ENCODE peak calls at places on chromosomes 16 and 17, in eight cellular contexts. One of them, this sample, is unnamed. For H3K4me1, the result is how much of the 10 kb centered on the place peaks cover.

GRCh38 chr16:16817203-16817602 is 438.3 kb downstream of the NPIPA7 start:
- DNase-seq in GM23248: no peak
- DNase-seq in left lung: no peak
- DNase-seq in breast epithelium: no peak
- DNase-seq in right atrium auricular region: no peak
- DNase-seq in body of pancreas: no peak
- DNase-seq in transverse colon: no peak
- DNase-seq in IMR-90: no peak
- DNase-seq in this sample: no peak

GRCh38 chr16:55686671-55687070 is 30.9 kb downstream of the SLC6A2 start:
- DNase-seq in breast epithelium: no peak
- DNase-seq in body of pancreas: no peak
- DNase-seq in IMR-90: no peak
- DNase-seq in right atrium auricular region: no peak
- DNase-seq in transverse colon: no peak
- DNase-seq in left lung: no peak
- DNase-seq in GM23248: no peak
- DNase-seq in this sample: no peak

GRCh38 chr16:64196444-64196843 is 925.4 kb downstream of the CDH11 start:
- DNase-seq in transverse colon: no peak
- DNase-seq in IMR-90: peak
- DNase-seq in right atrium auricular region: no peak
- DNase-seq in body of pancreas: no peak
- DNase-seq in GM23248: peak
- DNase-seq in left lung: no peak
- DNase-seq in breast epithelium: no peak
- DNase-seq in this sample: no peak

GRCh38 chr17:557371-557770 is 157.3 kb downstream of the VPS53 start:
- DNase-seq in transverse colon: no peak
- DNase-seq in breast epithelium: no peak
- DNase-seq in body of pancreas: no peak
- DNase-seq in IMR-90: peak
- DNase-seq in GM23248: peak
- DNase-seq in left lung: no peak
- DNase-seq in right atrium auricular region: no peak
- DNase-seq in this sample: no peak

GRCh38 chr17:44794699-44795413 is 35.2 kb downstream of the GJC1 start:
- DNase-seq in transverse colon: no peak
- DNase-seq in GM23248: peak
- DNase-seq in IMR-90: peak
- DNase-seq in right atrium auricular region: no peak
- DNase-seq in breast epithelium: no peak
- DNase-seq in left lung: no peak
- DNase-seq in body of pancreas: no peak
- DNase-seq in this sample: no peak

GRCh38 chr17:34306466-34306865 is 12.8 kb upstream of the CCL8 start:
- DNase-seq in transverse colon: no peak
- DNase-seq in body of pancreas: no peak
- DNase-seq in right atrium auricular region: peak
- DNase-seq in IMR-90: peak
- DNase-seq in breast epithelium: no peak
- DNase-seq in GM23248: peak
- DNase-seq in left lung: no peak
- DNase-seq in this sample: no peak

GRCh38 chr16:62940573-62940972 is 904.3 kb upstream of the CDH8 start:
- DNase-seq in breast epithelium: no peak
- DNase-seq in GM23248: no peak
- DNase-seq in right atrium auricular region: no peak
- DNase-seq in IMR-90: no peak
- DNase-seq in body of pancreas: no peak
- DNase-seq in transverse colon: no peak
- DNase-seq in left lung: no peak
- DNase-seq in this sample: no peak

GRCh38 chr16:72501739-72502653 is 330.0 kb upstream of the PMFBP1 start:
- DNase-seq in body of pancreas: peak
- DNase-seq in left lung: no peak
- DNase-seq in IMR-90: peak
- DNase-seq in GM23248: peak
- DNase-seq in transverse colon: peak
- DNase-seq in right atrium auricular region: no peak
- DNase-seq in breast epithelium: no peak
- DNase-seq in this sample: no peak

GRCh38 chr16:81733295-81733694 is 45.8 kb upstream of the PLCG2 start:
- DNase-seq in breast epithelium: no peak
- DNase-seq in IMR-90: no peak
- DNase-seq in left lung: no peak
- DNase-seq in GM23248: no peak
- DNase-seq in transverse colon: no peak
- DNase-seq in body of pancreas: no peak
- DNase-seq in right atrium auricular region: no peak
- DNase-seq in this sample: no peak

GRCh38 chr16:4371481-4372314 is at the start of gene VASN:
- DNase-seq in IMR-90: peak
- DNase-seq in body of pancreas: peak
- DNase-seq in breast epithelium: peak
- DNase-seq in left lung: peak
- DNase-seq in right atrium auricular region: peak
- DNase-seq in GM23248: peak
- DNase-seq in transverse colon: peak
- DNase-seq in this sample: peak

GRCh38 chr16:72434159-72434558 is 262.2 kb upstream of the PMFBP1 start:
- DNase-seq in IMR-90: peak
- DNase-seq in right atrium auricular region: no peak
- DNase-seq in left lung: no peak
- DNase-seq in body of pancreas: no peak
- DNase-seq in breast epithelium: no peak
- DNase-seq in GM23248: peak
- DNase-seq in transverse colon: no peak
- DNase-seq in this sample: no peak

GRCh38 chr17:2723997-2724782 is 12.6 kb upstream of the CLUH start:
- DNase-seq in IMR-90: no peak
- DNase-seq in body of pancreas: no peak
- DNase-seq in left lung: peak
- DNase-seq in GM23248: peak
- DNase-seq in transverse colon: peak
- DNase-seq in right atrium auricular region: no peak
- DNase-seq in breast epithelium: no peak
- DNase-seq in this sample: no peak

GRCh38 chr17:27579304-27579703 is 51.7 kb upstream of the LGALS9 start:
- DNase-seq in breast epithelium: no peak
- DNase-seq in IMR-90: no peak
- DNase-seq in left lung: no peak
- DNase-seq in right atrium auricular region: no peak
- DNase-seq in transverse colon: no peak
- DNase-seq in GM23248: no peak
- DNase-seq in body of pancreas: no peak
- DNase-seq in this sample: no peak

GRCh38 chr16:25009822-25010221 is 5.3 kb downstream of the ARHGAP17 start:
- DNase-seq in left lung: no peak
- DNase-seq in right atrium auricular region: no peak
- DNase-seq in GM23248: peak
- DNase-seq in IMR-90: peak
- DNase-seq in body of pancreas: no peak
- DNase-seq in breast epithelium: no peak
- DNase-seq in transverse colon: no peak
- DNase-seq in this sample: no peak

DNA sequence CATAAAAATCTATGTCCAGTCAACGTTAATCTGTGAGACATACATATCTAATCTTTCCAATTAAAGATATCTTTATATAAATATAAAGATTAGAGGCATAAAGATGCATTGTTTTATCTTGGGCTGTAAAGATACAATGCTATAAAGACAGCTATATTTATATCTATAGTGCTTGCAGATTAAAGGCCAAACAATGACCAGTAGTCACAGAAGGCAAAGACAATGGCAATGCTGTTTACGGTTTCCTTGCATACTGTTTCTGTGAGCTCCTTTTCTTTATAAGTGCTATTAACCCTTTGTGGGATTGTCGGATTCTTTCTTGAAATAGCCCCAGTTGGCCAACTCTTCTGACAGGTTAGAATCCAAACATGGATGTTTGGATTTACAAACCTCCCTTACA is 85.5 kb upstream of the SALL1 start:
- DNase-seq in body of pancreas: no peak
- DNase-seq in GM23248: no peak
- DNase-seq in right atrium auricular region: no peak
- DNase-seq in breast epithelium: no peak
- DNase-seq in transverse colon: no peak
- DNase-seq in IMR-90: no peak
- DNase-seq in left lung: no peak
- DNase-seq in this sample: no peak
- H3K4me1 ChIP-seq in body of pancreas: under half
- H3K4me1 ChIP-seq in GM23248: under half
- H3K4me1 ChIP-seq in right atrium auricular region: under half
- H3K4me1 ChIP-seq in breast epithelium: under half
- H3K4me1 ChIP-seq in transverse colon: under half
- H3K4me1 ChIP-seq in IMR-90: under half
- H3K4me1 ChIP-seq in left lung: under half
- H3K4me1 ChIP-seq in this sample: under half

GRCh38 chr17:57109393-57110151 is 24.5 kb downstream of the AKAP1 start:
- DNase-seq in left lung: no peak
- DNase-seq in IMR-90: peak
- DNase-seq in right atrium auricular region: no peak
- DNase-seq in transverse colon: peak
- DNase-seq in body of pancreas: no peak
- DNase-seq in breast epithelium: no peak
- DNase-seq in GM23248: no peak
- DNase-seq in this sample: no peak

GRCh38 chr17:57106836-57107497 is 21.9 kb downstream of the AKAP1 start:
- DNase-seq in transverse colon: no peak
- DNase-seq in IMR-90: no peak
- DNase-seq in body of pancreas: no peak
- DNase-seq in breast epithelium: no peak
- DNase-seq in right atrium auricular region: no peak
- DNase-seq in left lung: no peak
- DNase-seq in GM23248: no peak
- DNase-seq in this sample: no peak

GRCh38 chr17:57106107-57106835 is 21.2 kb downstream of the AKAP1 start:
- DNase-seq in GM23248: no peak
- DNase-seq in IMR-90: no peak
- DNase-seq in left lung: no peak
- DNase-seq in right atrium auricular region: no peak
- DNase-seq in breast epithelium: no peak
- DNase-seq in body of pancreas: peak
- DNase-seq in transverse colon: peak
- DNase-seq in this sample: no peak

GRCh38 chr17:57108656-57109392 is 23.8 kb downstream of the AKAP1 start:
- DNase-seq in IMR-90: no peak
- DNase-seq in left lung: no peak
- DNase-seq in breast epithelium: no peak
- DNase-seq in right atrium auricular region: no peak
- DNase-seq in body of pancreas: no peak
- DNase-seq in transverse colon: peak
- DNase-seq in GM23248: no peak
- DNase-seq in this sample: peak

DNA sequence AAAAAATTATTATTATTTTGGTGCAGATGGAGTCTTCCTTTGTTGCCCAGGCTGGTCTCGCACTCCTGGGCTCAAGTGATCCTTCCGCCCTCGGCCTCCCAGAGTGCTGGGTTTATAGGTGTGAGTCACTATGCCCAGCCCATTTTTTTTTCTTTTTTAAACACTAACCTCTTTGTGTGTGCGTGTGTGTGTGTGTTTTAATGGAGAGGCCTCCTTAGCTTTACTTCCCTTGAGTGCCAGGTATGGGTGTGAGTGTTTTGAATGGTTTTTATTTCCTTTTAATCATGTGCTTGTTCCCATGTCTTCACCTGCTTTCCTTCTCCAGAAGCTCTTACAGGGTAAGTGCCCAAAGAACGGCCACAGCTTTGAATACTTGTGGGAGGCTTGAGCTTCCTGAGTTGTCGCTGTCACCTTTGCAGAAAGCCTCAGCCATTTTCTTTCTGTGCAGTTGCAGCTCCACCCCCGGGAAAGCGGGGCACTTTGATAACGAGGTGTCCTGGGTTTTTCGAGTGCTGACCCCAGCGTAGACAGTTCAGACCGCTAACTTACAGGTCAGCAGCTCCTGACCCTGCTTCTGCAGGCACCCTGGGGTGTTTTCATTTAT is 22.6 kb downstream of the AKAP1 start:
- DNase-seq in breast epithelium: no peak
- DNase-seq in transverse colon: peak
- DNase-seq in left lung: no peak
- DNase-seq in right atrium auricular region: no peak
- DNase-seq in IMR-90: peak
- DNase-seq in GM23248: peak
- DNase-seq in body of pancreas: no peak
- DNase-seq in this sample: no peak
- H3K27ac ChIP-seq in breast epithelium: peak
- H3K27ac ChIP-seq in transverse colon: peak
- H3K27ac ChIP-seq in left lung: peak
- H3K27ac ChIP-seq in right atrium auricular region: peak
- H3K27ac ChIP-seq in IMR-90: no peak
- H3K27ac ChIP-seq in GM23248: no peak
- H3K27ac ChIP-seq in body of pancreas: peak
- H3K27ac ChIP-seq in this sample: no peak

GRCh38 chr17:56351675-56352074 is 198.4 kb downstream of the ANKFN1 start:
- DNase-seq in body of pancreas: no peak
- DNase-seq in breast epithelium: no peak
- DNase-seq in left lung: no peak
- DNase-seq in IMR-90: no peak
- DNase-seq in right atrium auricular region: no peak
- DNase-seq in GM23248: no peak
- DNase-seq in transverse colon: no peak
- DNase-seq in this sample: no peak

GRCh38 chr17:56347646-56348045 is 194.4 kb downstream of the ANKFN1 start:
- DNase-seq in IMR-90: no peak
- DNase-seq in transverse colon: no peak
- DNase-seq in right atrium auricular region: no peak
- DNase-seq in left lung: no peak
- DNase-seq in GM23248: no peak
- DNase-seq in body of pancreas: no peak
- DNase-seq in breast epithelium: no peak
- DNase-seq in this sample: no peak

GRCh38 chr17:56350592-56350991 is 197.3 kb downstream of the ANKFN1 start:
- DNase-seq in breast epithelium: no peak
- DNase-seq in GM23248: no peak
- DNase-seq in left lung: no peak
- DNase-seq in body of pancreas: no peak
- DNase-seq in right atrium auricular region: no peak
- DNase-seq in transverse colon: no peak
- DNase-seq in IMR-90: no peak
- DNase-seq in this sample: no peak
- H3K4me3 ChIP-seq in breast epithelium: no peak
- H3K4me3 ChIP-seq in GM23248: no peak
- H3K4me3 ChIP-seq in left lung: no peak
- H3K4me3 ChIP-seq in body of pancreas: no peak
- H3K4me3 ChIP-seq in right atrium auricular region: no peak
- H3K4me3 ChIP-seq in transverse colon: no peak
- H3K4me3 ChIP-seq in IMR-90: no peak
- H3K4me3 ChIP-seq in this sample: no peak

DNA sequence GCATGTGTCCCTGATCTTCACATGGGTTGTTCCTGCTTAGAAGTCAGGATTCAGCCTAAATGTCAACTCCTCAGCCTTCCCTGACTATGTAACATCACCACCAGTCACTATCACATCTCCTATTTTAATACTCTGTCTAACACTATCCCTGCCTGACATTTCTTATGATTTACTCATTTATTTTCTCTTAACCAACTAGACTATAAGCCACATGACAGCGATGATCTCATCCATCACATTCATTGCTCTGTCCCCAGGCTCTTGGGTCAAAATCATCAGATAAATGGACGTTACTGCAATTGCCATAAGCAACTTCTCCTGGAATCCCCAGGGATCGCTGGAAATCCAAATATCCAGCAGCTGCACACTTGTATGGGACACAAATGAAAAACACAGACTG is 15.7 kb downstream of the CDRT4 start:
- DNase-seq in GM23248: peak
- DNase-seq in IMR-90: no peak
- DNase-seq in body of pancreas: no peak
- DNase-seq in breast epithelium: no peak
- DNase-seq in transverse colon: no peak
- DNase-seq in left lung: no peak
- DNase-seq in right atrium auricular region: no peak
- DNase-seq in this sample: no peak
- H3K4me1 ChIP-seq in GM23248: under half
- H3K4me1 ChIP-seq in IMR-90: under half
- H3K4me1 ChIP-seq in body of pancreas: under half
- H3K4me1 ChIP-seq in breast epithelium: under half
- H3K4me1 ChIP-seq in transverse colon: under half
- H3K4me1 ChIP-seq in left lung: under half
- H3K4me1 ChIP-seq in right atrium auricular region: under half
- H3K4me1 ChIP-seq in this sample: under half

This sample was measured in aorta.